ENCODE peak calls at places on chromosomes 11 and 22, in four cellular contexts. One of them, this sample, is unnamed.

GRCh38 chr22:32389685-32390084 is 22.4 kb downstream of the RTCB start:
- DNase-seq in stromal cell of bone marrow: no peak
- DNase-seq in body of pancreas: no peak
- DNase-seq in GM13977: no peak
- DNase-seq in this sample: no peak

GRCh38 chr11:9180784-9181183 is 84.4 kb downstream of the DENND5A start:
- DNase-seq in stromal cell of bone marrow: no peak
- DNase-seq in GM13977: no peak
- DNase-seq in body of pancreas: no peak
- DNase-seq in this sample: no peak

GRCh38 chr22:24564376-24565058 is 8.7 kb downstream of the SNRPD3 start:
- DNase-seq in stromal cell of bone marrow: no peak
- DNase-seq in GM13977: no peak
- DNase-seq in body of pancreas: no peak
- DNase-seq in this sample: no peak

GRCh38 chr11:22304337-22304961 is 33.7 kb upstream of the SLC17A6 start:
- DNase-seq in stromal cell of bone marrow: no peak
- DNase-seq in GM13977: peak
- DNase-seq in body of pancreas: no peak
- DNase-seq in this sample: no peak

GRCh38 chr11:36131719-36132349 is 157.4 kb downstream of the COMMD9 start:
- DNase-seq in stromal cell of bone marrow: no peak
- DNase-seq in body of pancreas: peak
- DNase-seq in GM13977: peak
- DNase-seq in this sample: no peak

GRCh38 chr11:87284306-87284705 is 246.6 kb downstream of the TMEM135 start:
- DNase-seq in body of pancreas: no peak
- DNase-seq in GM13977: no peak
- DNase-seq in stromal cell of bone marrow: no peak
- DNase-seq in this sample: no peak

GRCh38 chr11:128506999-128507591 is 80.3 kb downstream of the ETS1 start:
- DNase-seq in body of pancreas: peak
- DNase-seq in stromal cell of bone marrow: peak
- DNase-seq in GM13977: no peak
- DNase-seq in this sample: peak

GRCh38 chr11:115334932-115335788 is 169.1 kb downstream of the CADM1 start:
- DNase-seq in stromal cell of bone marrow: no peak
- DNase-seq in GM13977: peak
- DNase-seq in body of pancreas: no peak
- DNase-seq in this sample: no peak

GRCh38 chr11:76368497-76368896 is 12.4 kb downstream of the THAP12 start:
- DNase-seq in GM13977: no peak
- DNase-seq in body of pancreas: no peak
- DNase-seq in stromal cell of bone marrow: no peak
- DNase-seq in this sample: no peak

GRCh38 chr22:25199726-25200520 is at the start of gene CRYBB3:
- DNase-seq in GM13977: no peak
- DNase-seq in body of pancreas: no peak
- DNase-seq in stromal cell of bone marrow: no peak
- DNase-seq in this sample: no peak

GRCh38 chr11:19519912-19520641 is 192.6 kb upstream of the NAV2 start:
- DNase-seq in body of pancreas: no peak
- DNase-seq in stromal cell of bone marrow: no peak
- DNase-seq in GM13977: no peak
- DNase-seq in this sample: no peak

GRCh38 chr22:31102441-31103081 is 4.8 kb downstream of the SELENOM start:
- DNase-seq in body of pancreas: no peak
- DNase-seq in GM13977: no peak
- DNase-seq in stromal cell of bone marrow: peak
- DNase-seq in this sample: peak

GRCh38 chr11:65611028-65611757 is 2.8 kb downstream of the MAP3K11 start:
- DNase-seq in GM13977: no peak
- DNase-seq in body of pancreas: no peak
- DNase-seq in stromal cell of bone marrow: no peak
- DNase-seq in this sample: no peak

GRCh38 chr22:38419121-38419863 is 35.7 kb downstream of the KCNJ4 start:
- DNase-seq in GM13977: no peak
- DNase-seq in body of pancreas: no peak
- DNase-seq in stromal cell of bone marrow: no peak
- DNase-seq in this sample: no peak

GRCh38 chr22:30868663-30869385 is 99.8 kb downstream of the MORC2 start:
- DNase-seq in body of pancreas: no peak
- DNase-seq in stromal cell of bone marrow: no peak
- DNase-seq in GM13977: no peak
- DNase-seq in this sample: peak

GRCh38 chr22:29737251-29738117 is 17.7 kb downstream of the CABP7 start:
- DNase-seq in stromal cell of bone marrow: no peak
- DNase-seq in body of pancreas: no peak
- DNase-seq in GM13977: no peak
- DNase-seq in this sample: no peak

GRCh38 chr22:41364233-41364632 is 17.5 kb upstream of the TEF start:
- DNase-seq in body of pancreas: no peak
- DNase-seq in stromal cell of bone marrow: no peak
- DNase-seq in GM13977: no peak
- DNase-seq in this sample: no peak

This sample was measured in skeletal muscle cell.